ENCODE peak calls at places on chromosomes 1 and 21, in ten cellular contexts. L is A549, A is IMR-90, Z is esophagus squamous epithelium, B is NB4, O is H54, G is HCT116, I is heart left ventricle, C is spleen, H is adrenal gland. R is an unnamed sample.

GRCh38 chr1:198604973-198605372 is 33.9 kb upstream of the PTPRC start:
- DNase-seq in I (no peak), G (no peak), L (no peak), C (no peak), O (no peak), A (no peak), B (no peak), H (no peak), Z (no peak), R (peak)

GRCh38 chr1:5745776-5746610 is 246.2 kb downstream of the NPHP4 start:
- DNase-seq in H (peak), A (peak), I (peak), Z (no peak), C (peak), L (peak), O (peak), G (peak), B (peak), R (peak)

GRCh38 chr1:197393772-197394171 is 125.7 kb downstream of the CRB1 start:
- DNase-seq in H (no peak), I (no peak), O (no peak), B (no peak), A (no peak), C (no peak), G (no peak), L (no peak), Z (no peak), R (no peak)

GRCh38 chr1:3703786-3704396 is 48.4 kb upstream of the CCDC27 start:
- DNase-seq in B (no peak), Z (no peak), H (no peak), A (no peak), C (no peak), O (no peak), I (no peak), L (no peak), G (no peak), R (no peak)

GRCh38 chr1:3471356-3472087 is 17.1 kb downstream of the ARHGEF16 start:
- DNase-seq in L (peak), A (peak), I (peak), C (peak), H (no peak), O (no peak), G (no peak), Z (no peak), B (peak), R (no peak)

GRCh38 chr1:143625886-143626285 is 345.9 kb downstream of the FAM72C start:
- DNase-seq in I (no peak), C (no peak), O (no peak), Z (no peak), B (no peak), L (no peak), H (no peak), A (no peak), G (no peak), R (no peak)

GRCh38 chr1:115790846-115791245 is 22.3 kb upstream of the CASQ2 start:
- DNase-seq in H (no peak), O (no peak), B (no peak), I (no peak), C (no peak), A (no peak), G (no peak), L (no peak), Z (no peak), R (no peak)

GRCh38 chr1:178047403-178048093 is 46.4 kb upstream of the RASAL2 start:
- DNase-seq in G (no peak), B (no peak), Z (no peak), L (no peak), H (no peak), I (no peak), O (no peak), C (no peak), A (no peak), R (no peak)

GRCh38 chr1:3940911-3941310 is 40.8 kb upstream of the C1orf174 start:
- DNase-seq in A (no peak), H (no peak), C (no peak), L (no peak), Z (no peak), O (no peak), I (no peak), G (no peak), B (no peak), R (no peak)

GRCh38 chr1:91798241-91798648 is 87.7 kb downstream of the TGFBR3 start:
- DNase-seq in Z (no peak), A (no peak), L (no peak), O (no peak), H (no peak), I (no peak), C (no peak), G (no peak), B (no peak), R (no peak)

GRCh38 chr1:26097696-26098095 is 13.9 kb upstream of the PDIK1L start:
- DNase-seq in B (no peak), A (peak), O (peak), H (no peak), Z (no peak), I (no peak), L (peak), C (no peak), G (no peak), R (no peak)

GRCh38 chr1:192550922-192551534 is 24.5 kb upstream of the RGS1 start:
- DNase-seq in H (no peak), O (peak), G (peak), A (peak), C (no peak), L (peak), Z (no peak), B (peak), I (no peak), R (no peak)

GRCh38 chr1:207672525-207673130 is 27.7 kb downstream of the CR1L start:
- DNase-seq in I (no peak), O (peak), A (peak), B (peak), G (peak), C (no peak), L (peak), H (no peak), Z (no peak), R (peak)

GRCh38 chr1:89200668-89201488 is 2.1 kb upstream of the GBP4 start:
- DNase-seq in I (no peak), B (no peak), L (no peak), C (no peak), G (no peak), Z (no peak), O (no peak), H (no peak), A (no peak), R (peak)

GRCh38 chr1:74534241-74534640 is 21.8 kb upstream of the LRRC53 start:
- DNase-seq in B (no peak), L (no peak), Z (no peak), H (no peak), A (no peak), I (no peak), G (no peak), C (no peak), O (peak), R (no peak)

GRCh38 chr1:165436994-165437393 is 7.9 kb downstream of the RXRG start:
- DNase-seq in C (no peak), B (no peak), G (no peak), O (no peak), L (no peak), Z (no peak), H (no peak), A (no peak), I (no peak), R (no peak)

GRCh38 chr1:8026976-8027747 is 1.1 kb upstream of the ERRFI1 start:
- DNase-seq in B (no peak), L (peak), C (no peak), O (no peak), I (peak), Z (no peak), G (no peak), H (no peak), A (peak), R (no peak)

GRCh38 chr1:31644560-31645273 is at the start of gene PEF1:
- DNase-seq in B (peak), A (peak), I (peak), H (peak), G (peak), C (peak), O (peak), Z (peak), L (peak), R (peak)
- TF ChIP-seq POLR2A in B (peak), A (peak), I (peak), H (peak), G (peak), C (peak), O (peak), Z (peak), L (peak), R (peak)

GRCh38 chr21:43688906-43689305 is 29.5 kb downstream of the RRP1B start:
- DNase-seq in C (peak), G (no peak), B (no peak), L (no peak), O (no peak), I (no peak), A (no peak), H (no peak), Z (no peak), R (no peak)

GRCh38 chr21:43690346-43690745 is 28.6 kb upstream of the PDXK start:
- DNase-seq in L (no peak), B (no peak), O (no peak), A (no peak), C (peak), H (no peak), G (no peak), Z (no peak), I (no peak), R (no peak)

GRCh38 chr21:43691086-43691795 is 27.7 kb upstream of the PDXK start:
- DNase-seq in B (no peak), C (no peak), Z (no peak), H (no peak), I (no peak), O (no peak), A (no peak), L (no peak), G (no peak), R (no peak)

GRCh38 chr21:43687566-43688395 is 28.4 kb downstream of the RRP1B start:
- DNase-seq in I (no peak), Z (no peak), H (no peak), L (no peak), C (peak), A (no peak), B (no peak), O (no peak), G (no peak), R (no peak)

DNA sequence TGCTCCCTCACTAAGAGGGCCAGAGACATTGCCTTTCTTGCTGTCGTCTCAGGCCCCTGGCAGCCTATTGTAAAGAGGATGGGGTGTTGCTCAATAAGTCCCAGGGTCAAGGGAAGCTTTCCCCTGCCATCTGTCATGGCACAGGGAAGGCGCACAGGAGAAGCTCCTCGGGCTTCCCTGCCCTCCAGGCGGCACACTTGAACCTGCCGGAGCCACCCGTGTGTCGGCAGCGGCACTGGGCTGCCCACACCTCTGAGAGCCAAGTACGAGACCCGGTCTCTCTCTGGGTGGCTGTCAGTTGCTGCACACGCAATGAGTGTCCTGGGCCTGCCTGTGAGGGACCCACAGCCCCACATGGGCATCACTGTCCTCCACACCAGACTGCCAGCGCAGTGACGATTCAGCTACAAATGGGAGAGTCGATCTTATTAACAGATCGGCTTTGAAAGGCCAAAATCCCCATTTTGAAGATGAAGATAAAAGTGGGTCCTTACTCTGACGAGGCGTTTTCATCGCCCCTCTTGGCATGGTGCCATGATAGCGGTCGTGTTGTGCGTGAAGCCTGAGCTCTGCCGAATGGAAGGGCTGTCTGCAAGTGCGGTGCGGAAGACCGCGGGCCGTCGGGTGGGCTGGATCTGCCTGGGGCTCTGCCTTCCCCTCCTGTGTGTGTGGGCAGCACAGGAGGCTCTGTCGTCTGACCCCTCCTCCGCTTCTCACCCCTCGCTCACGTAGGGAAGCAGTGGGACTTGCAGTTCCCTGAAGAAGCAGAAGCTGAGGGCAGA is 29.2 kb upstream of the PDXK start:
- DNase-seq in C (peak), H (no peak), O (no peak), G (no peak), B (no peak), L (no peak), A (no peak), Z (no peak), I (no peak), R (no peak)
- TF ChIP-seq POLR2A in C (no peak), H (no peak), O (no peak), G (no peak), B (no peak), L (no peak), A (no peak), Z (no peak), I (no peak), R (no peak)

GRCh38 chr1:12435639-12436344 is 182.2 kb downstream of the DHRS3 start:
- DNase-seq in G (no peak), L (no peak), Z (no peak), O (no peak), A (peak), C (no peak), B (peak), I (no peak), H (no peak), R (no peak)
- TF ChIP-seq POLR2A in G (no peak), L (no peak), Z (no peak), O (no peak), A (no peak), C (no peak), B (no peak), I (no peak), H (no peak), R (no peak)

GRCh38 chr1:27725374-27726172 is at the start of gene FAM76A:
- DNase-seq in Z (peak), I (peak), H (peak), L (peak), B (peak), C (peak), O (peak), A (peak), G (peak), R (peak)
- TF ChIP-seq POLR2A in Z (peak), I (peak), H (peak), L (peak), B (peak), C (no peak), O (peak), A (peak), G (no peak), R (peak)

R was measured in erythroblast.